ENCODE peak calls at places on chromosomes 11 and 22, in seven cellular contexts. One of them, this sample, is unnamed.

GRCh38 chr11:10771457-10771856 is 20.4 kb downstream of the CTR9 start:
- DNase-seq in HuH-7.5: no peak
- DNase-seq in glomerular endothelial cell: no peak
- DNase-seq in Peyer's patch: no peak
- DNase-seq in mesothelial cell of epicardium: no peak
- DNase-seq in activated CD4-positive, CD25-positive, alpha-beta regulatory T cell: no peak
- DNase-seq in fibroblast of the aortic adventitia: no peak
- DNase-seq in this sample: no peak

GRCh38 chr11:57751676-57752253 is at the start of gene BTBD18:
- DNase-seq in HuH-7.5: peak; percentile 90
- DNase-seq in glomerular endothelial cell: no peak
- DNase-seq in Peyer's patch: no peak
- DNase-seq in mesothelial cell of epicardium: no peak
- DNase-seq in activated CD4-positive, CD25-positive, alpha-beta regulatory T cell: no peak
- DNase-seq in fibroblast of the aortic adventitia: peak; percentile 71
- DNase-seq in this sample: peak; percentile 50

GRCh38 chr22:31951201-31952093 is 7.1 kb downstream of the YWHAH start:
- DNase-seq in HuH-7.5: no peak
- DNase-seq in glomerular endothelial cell: no peak
- DNase-seq in Peyer's patch: no peak
- DNase-seq in mesothelial cell of epicardium: no peak
- DNase-seq in activated CD4-positive, CD25-positive, alpha-beta regulatory T cell: no peak
- DNase-seq in fibroblast of the aortic adventitia: no peak
- DNase-seq in this sample: no peak

GRCh38 chr11:15280393-15280792 is 165.7 kb downstream of the INSC start:
- DNase-seq in HuH-7.5: no peak
- DNase-seq in glomerular endothelial cell: no peak
- DNase-seq in Peyer's patch: no peak
- DNase-seq in mesothelial cell of epicardium: no peak
- DNase-seq in activated CD4-positive, CD25-positive, alpha-beta regulatory T cell: no peak
- DNase-seq in fibroblast of the aortic adventitia: no peak
- DNase-seq in this sample: no peak

GRCh38 chr22:44050766-44051747 is 27.0 kb downstream of the PARVB start:
- DNase-seq in HuH-7.5: no peak
- DNase-seq in glomerular endothelial cell: no peak
- DNase-seq in Peyer's patch: no peak
- DNase-seq in mesothelial cell of epicardium: no peak
- DNase-seq in activated CD4-positive, CD25-positive, alpha-beta regulatory T cell: no peak
- DNase-seq in fibroblast of the aortic adventitia: no peak
- DNase-seq in this sample: no peak

GRCh38 chr11:10314199-10315072 is 9.6 kb downstream of the ADM start:
- DNase-seq in HuH-7.5: no peak
- DNase-seq in glomerular endothelial cell: no peak
- DNase-seq in Peyer's patch: no peak
- DNase-seq in mesothelial cell of epicardium: no peak
- DNase-seq in activated CD4-positive, CD25-positive, alpha-beta regulatory T cell: no peak
- DNase-seq in fibroblast of the aortic adventitia: peak; percentile 54
- DNase-seq in this sample: peak; percentile 61

GRCh38 chr11:15326535-15326934 is 211.8 kb downstream of the INSC start:
- DNase-seq in HuH-7.5: no peak
- DNase-seq in glomerular endothelial cell: no peak
- DNase-seq in Peyer's patch: no peak
- DNase-seq in mesothelial cell of epicardium: no peak
- DNase-seq in activated CD4-positive, CD25-positive, alpha-beta regulatory T cell: no peak
- DNase-seq in fibroblast of the aortic adventitia: no peak
- DNase-seq in this sample: no peak

GRCh38 chr11:12100886-12101285 is 9.5 kb upstream of the MICAL2 start:
- DNase-seq in HuH-7.5: no peak
- DNase-seq in glomerular endothelial cell: no peak
- DNase-seq in Peyer's patch: no peak
- DNase-seq in mesothelial cell of epicardium: no peak
- DNase-seq in activated CD4-positive, CD25-positive, alpha-beta regulatory T cell: no peak
- DNase-seq in fibroblast of the aortic adventitia: peak; percentile 29
- DNase-seq in this sample: peak; percentile 87

GRCh38 chr22:46763051-46763705 is 728 bp downstream of the TBC1D22A start:
- DNase-seq in HuH-7.5: no peak
- DNase-seq in glomerular endothelial cell: no peak
- DNase-seq in Peyer's patch: peak; percentile 73
- DNase-seq in mesothelial cell of epicardium: no peak
- DNase-seq in activated CD4-positive, CD25-positive, alpha-beta regulatory T cell: no peak
- DNase-seq in fibroblast of the aortic adventitia: peak; percentile 37
- DNase-seq in this sample: no peak

GRCh38 chr11:35391922-35392813 is 27.2 kb downstream of the SLC1A2 start:
- DNase-seq in HuH-7.5: peak; percentile 49
- DNase-seq in glomerular endothelial cell: peak; percentile 27
- DNase-seq in Peyer's patch: peak; percentile 84
- DNase-seq in mesothelial cell of epicardium: peak; percentile 75
- DNase-seq in activated CD4-positive, CD25-positive, alpha-beta regulatory T cell: peak; percentile 82
- DNase-seq in fibroblast of the aortic adventitia: peak; percentile 84
- DNase-seq in this sample: peak; percentile 85

GRCh38 chr22:28402539-28402938 is 277.1 kb downstream of the TTC28 start:
- DNase-seq in HuH-7.5: no peak
- DNase-seq in glomerular endothelial cell: no peak
- DNase-seq in Peyer's patch: no peak
- DNase-seq in mesothelial cell of epicardium: no peak
- DNase-seq in activated CD4-positive, CD25-positive, alpha-beta regulatory T cell: no peak
- DNase-seq in fibroblast of the aortic adventitia: no peak
- DNase-seq in this sample: no peak

GRCh38 chr11:109508185-109508584 is 86.2 kb downstream of the C11orf87 start:
- DNase-seq in HuH-7.5: no peak
- DNase-seq in glomerular endothelial cell: no peak
- DNase-seq in Peyer's patch: no peak
- DNase-seq in mesothelial cell of epicardium: no peak
- DNase-seq in activated CD4-positive, CD25-positive, alpha-beta regulatory T cell: no peak
- DNase-seq in fibroblast of the aortic adventitia: no peak
- DNase-seq in this sample: no peak

GRCh38 chr11:71096751-71097388 is 155.5 kb downstream of the SHANK2 start:
- DNase-seq in HuH-7.5: no peak
- DNase-seq in glomerular endothelial cell: no peak
- DNase-seq in Peyer's patch: no peak
- DNase-seq in mesothelial cell of epicardium: no peak
- DNase-seq in activated CD4-positive, CD25-positive, alpha-beta regulatory T cell: no peak
- DNase-seq in fibroblast of the aortic adventitia: no peak
- DNase-seq in this sample: no peak

GRCh38 chr11:126059238-126059761 is 3.4 kb downstream of the CDON start:
- DNase-seq in HuH-7.5: no peak
- DNase-seq in glomerular endothelial cell: no peak
- DNase-seq in Peyer's patch: no peak
- DNase-seq in mesothelial cell of epicardium: no peak
- DNase-seq in activated CD4-positive, CD25-positive, alpha-beta regulatory T cell: no peak
- DNase-seq in fibroblast of the aortic adventitia: no peak
- DNase-seq in this sample: peak; percentile 9

GRCh38 chr11:61737131-61737530 is 15.3 kb upstream of the MYRF start:
- DNase-seq in HuH-7.5: no peak
- DNase-seq in glomerular endothelial cell: no peak
- DNase-seq in Peyer's patch: no peak
- DNase-seq in mesothelial cell of epicardium: no peak
- DNase-seq in activated CD4-positive, CD25-positive, alpha-beta regulatory T cell: no peak
- DNase-seq in fibroblast of the aortic adventitia: no peak
- DNase-seq in this sample: no peak

GRCh38 chr11:12232819-12233601 is 122.6 kb downstream of the MICAL2 start:
- DNase-seq in HuH-7.5: no peak
- DNase-seq in glomerular endothelial cell: no peak
- DNase-seq in Peyer's patch: no peak
- DNase-seq in mesothelial cell of epicardium: no peak
- DNase-seq in activated CD4-positive, CD25-positive, alpha-beta regulatory T cell: no peak
- DNase-seq in fibroblast of the aortic adventitia: peak; percentile 94
- DNase-seq in this sample: peak; percentile 45

GRCh38 chr11:107496011-107496410 is 38.4 kb upstream of the CWF19L2 start:
- DNase-seq in HuH-7.5: no peak
- DNase-seq in glomerular endothelial cell: peak; percentile 7
- DNase-seq in Peyer's patch: no peak
- DNase-seq in mesothelial cell of epicardium: no peak
- DNase-seq in activated CD4-positive, CD25-positive, alpha-beta regulatory T cell: no peak
- DNase-seq in fibroblast of the aortic adventitia: peak; percentile 95
- DNase-seq in this sample: peak; percentile 14

GRCh38 chr11:2259897-2260451 is 10.4 kb downstream of the ASCL2 start:
- DNase-seq in HuH-7.5: no peak
- DNase-seq in glomerular endothelial cell: no peak
- DNase-seq in Peyer's patch: no peak
- DNase-seq in mesothelial cell of epicardium: no peak
- DNase-seq in activated CD4-positive, CD25-positive, alpha-beta regulatory T cell: no peak
- DNase-seq in fibroblast of the aortic adventitia: no peak
- DNase-seq in this sample: no peak

GRCh38 chr11:36114095-36114494 is 170.2 kb downstream of the LDLRAD3 start:
- DNase-seq in HuH-7.5: no peak
- DNase-seq in glomerular endothelial cell: no peak
- DNase-seq in Peyer's patch: no peak
- DNase-seq in mesothelial cell of epicardium: no peak
- DNase-seq in activated CD4-positive, CD25-positive, alpha-beta regulatory T cell: no peak
- DNase-seq in fibroblast of the aortic adventitia: no peak
- DNase-seq in this sample: no peak

GRCh38 chr11:116838321-116839084 is 1.1 kb upstream of the APOA1 start:
- DNase-seq in HuH-7.5: no peak
- DNase-seq in glomerular endothelial cell: no peak
- DNase-seq in Peyer's patch: peak; percentile 61
- DNase-seq in mesothelial cell of epicardium: no peak
- DNase-seq in activated CD4-positive, CD25-positive, alpha-beta regulatory T cell: no peak
- DNase-seq in fibroblast of the aortic adventitia: no peak
- DNase-seq in this sample: no peak